ENCODE peak calls at places on chromosomes 11 and 22, in nine cellular contexts. X is H7; E is stimulated activated naive CD8-positive, alpha-beta T cell treated with anti-CD3 and anti-CD28 coated beads, Interleukin-15, Interleukin-2, amounts not matched to agents 100 U/mL and 50 U/mL, for 24 hours; U is psoas muscle; M is mucosa of gallbladder; R is lung; O is HEK293T; D is NCI-H1417; Y is activated B cell treated with CpG ODN at 0.5 μM for 24 hours. K is an unnamed sample.
A peak's percentile ranks its signal among the peaks of the same experiment; 100 is the strongest.

GRCh38 chr22:23784215-23784732 is 2.5 kb upstream of the SMARCB1 start:
- DNase-seq in X (no peak), E (no peak), U (no peak), M (peak; percentile 66), R (no peak), O (no peak), D (no peak), Y (no peak), K (peak; percentile 94)

GRCh38 chr11:112932593-112932992 is 28.6 kb upstream of the NCAM1 start:
- DNase-seq in X (no peak), E (no peak), U (no peak), M (no peak), R (no peak), O (no peak), D (no peak), Y (no peak), K (no peak)

GRCh38 chr11:123129920-123130319 is 65.1 kb downstream of the CLMP start:
- DNase-seq in X (no peak), E (no peak), U (no peak), M (no peak), R (no peak), O (no peak), D (no peak), Y (no peak), K (peak; percentile 81)

GRCh38 chr22:32177221-32177765 is 18.2 kb upstream of the C22orf42 start:
- DNase-seq in X (no peak), E (no peak), U (no peak), M (no peak), R (no peak), O (no peak), D (no peak), Y (no peak), K (no peak)

GRCh38 chr11:10498022-10498400 is 42.9 kb downstream of the AMPD3 start:
- DNase-seq in X (peak; percentile 33), E (no peak), U (no peak), M (peak; percentile 6), R (peak; percentile 25), O (no peak), D (no peak), Y (no peak), K (no peak)

GRCh38 chr11:39668640-39669039 is 1790.8 kb downstream of the LRRC4C start:
- DNase-seq in X (no peak), E (no peak), U (no peak), M (no peak), R (no peak), O (no peak), D (no peak), Y (no peak), K (no peak)

GRCh38 chr11:118820412-118821357 is 29.7 kb upstream of the DDX6 start:
- DNase-seq in X (peak; percentile 65), E (peak; percentile 36), U (peak; percentile 95), M (peak; percentile 89), R (peak; percentile 77), O (no peak), D (peak; percentile 53), Y (peak; percentile 51), K (peak; percentile 71)

GRCh38 chr22:48637231-48637630 is 1190.4 kb downstream of the BRD1 start:
- DNase-seq in X (no peak), E (no peak), U (no peak), M (no peak), R (no peak), O (no peak), D (no peak), Y (no peak), K (no peak)

GRCh38 chr11:61474234-61474633 is 34.3 kb upstream of the LRRC10B start:
- DNase-seq in X (no peak), E (no peak), U (no peak), M (no peak), R (no peak), O (no peak), D (no peak), Y (no peak), K (peak; percentile 78)

GRCh38 chr22:17742528-17742902 is 31.8 kb downstream of the BID start:
- DNase-seq in X (peak; percentile 97), E (peak; percentile 82), U (peak; percentile 77), M (peak; percentile 41), R (peak; percentile 60), O (peak; percentile 95), D (peak; percentile 38), Y (peak; percentile 59), K (peak; percentile 95)

GRCh38 chr11:122632178-122632824 is 23.2 kb upstream of the UBASH3B start:
- DNase-seq in X (no peak), E (no peak), U (no peak), M (no peak), R (no peak), O (no peak), D (no peak), Y (no peak), K (no peak)

GRCh38 chr11:10314199-10315072 is 9.6 kb downstream of the ADM start:
- DNase-seq in X (no peak), E (no peak), U (no peak), M (peak; percentile 51), R (no peak), O (peak; percentile 47), D (no peak), Y (no peak), K (no peak)

K was measured in osteoblast.